ENCODE peak calls at places on chromosomes 6 and 20, in six cellular contexts. One of them, this sample, is unnamed.

GRCh38 chr6:449057-449430 is 57.5 kb downstream of the IRF4 start:
- DNase-seq in stomach: no peak
- DNase-seq in HepG2: no peak
- DNase-seq in HCT116: no peak
- DNase-seq in vagina: no peak
- DNase-seq in spleen: peak
- DNase-seq in this sample: no peak

GRCh38 chr6:111487656-111488055 is 4.6 kb upstream of the REV3L start:
- DNase-seq in HCT116: no peak
- DNase-seq in stomach: no peak
- DNase-seq in HepG2: no peak
- DNase-seq in spleen: no peak
- DNase-seq in vagina: no peak
- DNase-seq in this sample: no peak

GRCh38 chr6:160088069-160088773 is 33.4 kb upstream of the SLC22A1 start:
- DNase-seq in HepG2: peak
- DNase-seq in vagina: no peak
- DNase-seq in spleen: no peak
- DNase-seq in HCT116: peak
- DNase-seq in stomach: peak
- DNase-seq in this sample: no peak

GRCh38 chr6:111573118-111573883 is 32.4 kb downstream of the TRAF3IP2 start:
- DNase-seq in HepG2: no peak
- DNase-seq in stomach: no peak
- DNase-seq in vagina: no peak
- DNase-seq in HCT116: no peak
- DNase-seq in spleen: no peak
- DNase-seq in this sample: no peak

GRCh38 chr20:22921595-22922421 is 113.3 kb upstream of the SSTR4 start:
- DNase-seq in stomach: no peak
- DNase-seq in vagina: no peak
- DNase-seq in HCT116: no peak
- DNase-seq in HepG2: no peak
- DNase-seq in spleen: no peak
- DNase-seq in this sample: no peak

GRCh38 chr6:56370591-56371198 is 123.3 kb upstream of the COL21A1 start:
- DNase-seq in vagina: no peak
- DNase-seq in HCT116: no peak
- DNase-seq in HepG2: peak
- DNase-seq in stomach: no peak
- DNase-seq in spleen: no peak
- DNase-seq in this sample: peak

GRCh38 chr6:34858681-34859080 is 29.2 kb downstream of the TAF11 start:
- DNase-seq in HepG2: peak
- DNase-seq in spleen: no peak
- DNase-seq in vagina: no peak
- DNase-seq in HCT116: no peak
- DNase-seq in stomach: no peak
- DNase-seq in this sample: no peak

GRCh38 chr20:36313476-36313875 is 7.3 kb downstream of the DLGAP4 start:
- DNase-seq in spleen: peak
- DNase-seq in HCT116: no peak
- DNase-seq in stomach: no peak
- DNase-seq in HepG2: no peak
- DNase-seq in vagina: no peak
- DNase-seq in this sample: no peak

GRCh38 chr6:110881929-110882629 is 7.5 kb downstream of the AMD1 start:
- DNase-seq in vagina: no peak
- DNase-seq in stomach: no peak
- DNase-seq in HCT116: no peak
- DNase-seq in spleen: no peak
- DNase-seq in HepG2: no peak
- DNase-seq in this sample: no peak

GRCh38 chr20:43765933-43766332 is 39.1 kb upstream of the GTSF1L start:
- DNase-seq in HCT116: no peak
- DNase-seq in vagina: no peak
- DNase-seq in HepG2: no peak
- DNase-seq in stomach: no peak
- DNase-seq in spleen: no peak
- DNase-seq in this sample: no peak

GRCh38 chr6:7261030-7261841 is 51.8 kb downstream of the SSR1 start:
- DNase-seq in HCT116: peak
- DNase-seq in vagina: no peak
- DNase-seq in HepG2: peak
- DNase-seq in spleen: peak
- DNase-seq in stomach: peak
- DNase-seq in this sample: no peak

GRCh38 chr20:21513881-21514540 is at the start of gene NKX2-2:
- DNase-seq in spleen: no peak
- DNase-seq in HCT116: no peak
- DNase-seq in stomach: no peak
- DNase-seq in vagina: no peak
- DNase-seq in HepG2: no peak
- DNase-seq in this sample: no peak

GRCh38 chr6:38261626-38262025 is 378.1 kb downstream of the BTBD9 start:
- DNase-seq in stomach: no peak
- DNase-seq in HepG2: no peak
- DNase-seq in vagina: no peak
- DNase-seq in HCT116: no peak
- DNase-seq in spleen: no peak
- DNase-seq in this sample: no peak

GRCh38 chr6:122416825-122417224 is 17.4 kb downstream of the HSF2 start:
- DNase-seq in HCT116: no peak
- DNase-seq in spleen: no peak
- DNase-seq in stomach: no peak
- DNase-seq in HepG2: no peak
- DNase-seq in vagina: no peak
- DNase-seq in this sample: no peak

GRCh38 chr6:144055121-144055931 is 40.0 kb downstream of the SF3B5 start:
- DNase-seq in HepG2: no peak
- DNase-seq in HCT116: no peak
- DNase-seq in spleen: no peak
- DNase-seq in vagina: no peak
- DNase-seq in stomach: no peak
- DNase-seq in this sample: no peak

GRCh38 chr6:108587258-108588059 is 26.7 kb downstream of the FOXO3 start:
- DNase-seq in vagina: no peak
- DNase-seq in HCT116: no peak
- DNase-seq in HepG2: peak
- DNase-seq in spleen: no peak
- DNase-seq in stomach: no peak
- DNase-seq in this sample: no peak

GRCh38 chr6:30260036-30260504 is 46.9 kb upstream of the TRIM26 start:
- DNase-seq in vagina: no peak
- DNase-seq in spleen: peak
- DNase-seq in HCT116: no peak
- DNase-seq in HepG2: no peak
- DNase-seq in stomach: no peak
- DNase-seq in this sample: no peak

GRCh38 chr6:155089746-155090145 is 94.6 kb downstream of the TIAM2 start:
- DNase-seq in HCT116: no peak
- DNase-seq in spleen: no peak
- DNase-seq in vagina: no peak
- DNase-seq in stomach: no peak
- DNase-seq in HepG2: no peak
- DNase-seq in this sample: no peak

GRCh38 chr20:35004051-35004725 is 48.5 kb downstream of the MYH7B start:
- DNase-seq in HepG2: no peak
- DNase-seq in stomach: no peak
- DNase-seq in spleen: peak
- DNase-seq in HCT116: no peak
- DNase-seq in vagina: no peak
- DNase-seq in this sample: no peak

GRCh38 chr6:89311853-89312531 is 3.1 kb downstream of the GABRR2 start:
- DNase-seq in HepG2: peak
- DNase-seq in vagina: no peak
- DNase-seq in spleen: no peak
- DNase-seq in stomach: peak
- DNase-seq in HCT116: no peak
- DNase-seq in this sample: no peak

GRCh38 chr6:30810813-30811329 is 66.5 kb upstream of the IER3 start:
- DNase-seq in vagina: no peak
- DNase-seq in HepG2: no peak
- DNase-seq in HCT116: peak
- DNase-seq in spleen: no peak
- DNase-seq in stomach: peak
- DNase-seq in this sample: no peak

GRCh38 chr6:35359744-35360348 is 17.5 kb downstream of the PPARD start:
- DNase-seq in HepG2: no peak
- DNase-seq in spleen: no peak
- DNase-seq in vagina: no peak
- DNase-seq in HCT116: no peak
- DNase-seq in stomach: no peak
- DNase-seq in this sample: no peak

GRCh38 chr20:10590950-10591349 is 82.8 kb downstream of the JAG1 start:
- DNase-seq in vagina: no peak
- DNase-seq in stomach: no peak
- DNase-seq in HepG2: no peak
- DNase-seq in spleen: no peak
- DNase-seq in HCT116: no peak
- DNase-seq in this sample: no peak

GRCh38 chr6:30042476-30042875 is 18.6 kb upstream of the POLR1H start:
- DNase-seq in HCT116: no peak
- DNase-seq in vagina: no peak
- DNase-seq in spleen: no peak
- DNase-seq in stomach: no peak
- DNase-seq in HepG2: no peak
- DNase-seq in this sample: no peak

GRCh38 chr20:25046181-25046641 is 11.7 kb downstream of the ACSS1 start:
- DNase-seq in spleen: peak
- DNase-seq in HepG2: peak
- DNase-seq in stomach: peak
- DNase-seq in HCT116: no peak
- DNase-seq in vagina: no peak
- DNase-seq in this sample: no peak

GRCh38 chr6:26122402-26122792 is 35.2 kb downstream of the HFE start:
- DNase-seq in stomach: no peak
- DNase-seq in vagina: no peak
- DNase-seq in spleen: no peak
- DNase-seq in HCT116: no peak
- DNase-seq in HepG2: peak
- DNase-seq in this sample: no peak

GRCh38 chr6:53011993-53012392 is 16.9 kb upstream of the GSTA4 start:
- DNase-seq in vagina: no peak
- DNase-seq in HepG2: no peak
- DNase-seq in HCT116: no peak
- DNase-seq in stomach: no peak
- DNase-seq in spleen: no peak
- DNase-seq in this sample: no peak

GRCh38 chr20:14617123-14617522 is 279.7 kb upstream of the FLRT3 start:
- DNase-seq in vagina: no peak
- DNase-seq in HCT116: no peak
- DNase-seq in spleen: no peak
- DNase-seq in HepG2: no peak
- DNase-seq in stomach: no peak
- DNase-seq in this sample: no peak

GRCh38 chr20:45518282-45518681 is 2.9 kb upstream of the SPINT3 start:
- DNase-seq in vagina: peak
- DNase-seq in HepG2: no peak
- DNase-seq in stomach: no peak
- DNase-seq in spleen: no peak
- DNase-seq in HCT116: no peak
- DNase-seq in this sample: no peak

GRCh38 chr6:146029573-146030184 is 817 bp downstream of the GRM1 start:
- DNase-seq in HCT116: no peak
- DNase-seq in vagina: no peak
- DNase-seq in HepG2: no peak
- DNase-seq in spleen: no peak
- DNase-seq in stomach: no peak
- DNase-seq in this sample: no peak
- TF ChIP-seq POLR2AphosphoS5 in HCT116: no peak
- TF ChIP-seq POLR2AphosphoS5 in vagina: no peak
- TF ChIP-seq POLR2AphosphoS5 in HepG2: no peak
- TF ChIP-seq POLR2AphosphoS5 in spleen: no peak
- TF ChIP-seq POLR2AphosphoS5 in stomach: no peak
- TF ChIP-seq POLR2AphosphoS5 in this sample: no peak

GRCh38 chr6:124029535-124029934 is 225.9 kb downstream of the NKAIN2 start:
- DNase-seq in HepG2: no peak
- DNase-seq in stomach: no peak
- DNase-seq in vagina: no peak
- DNase-seq in spleen: no peak
- DNase-seq in HCT116: no peak
- DNase-seq in this sample: no peak
- H3K4me3 ChIP-seq in HepG2: no peak
- H3K4me3 ChIP-seq in stomach: no peak
- H3K4me3 ChIP-seq in vagina: no peak
- H3K4me3 ChIP-seq in spleen: no peak
- H3K4me3 ChIP-seq in HCT116: no peak
- H3K4me3 ChIP-seq in this sample: no peak

DNA sequence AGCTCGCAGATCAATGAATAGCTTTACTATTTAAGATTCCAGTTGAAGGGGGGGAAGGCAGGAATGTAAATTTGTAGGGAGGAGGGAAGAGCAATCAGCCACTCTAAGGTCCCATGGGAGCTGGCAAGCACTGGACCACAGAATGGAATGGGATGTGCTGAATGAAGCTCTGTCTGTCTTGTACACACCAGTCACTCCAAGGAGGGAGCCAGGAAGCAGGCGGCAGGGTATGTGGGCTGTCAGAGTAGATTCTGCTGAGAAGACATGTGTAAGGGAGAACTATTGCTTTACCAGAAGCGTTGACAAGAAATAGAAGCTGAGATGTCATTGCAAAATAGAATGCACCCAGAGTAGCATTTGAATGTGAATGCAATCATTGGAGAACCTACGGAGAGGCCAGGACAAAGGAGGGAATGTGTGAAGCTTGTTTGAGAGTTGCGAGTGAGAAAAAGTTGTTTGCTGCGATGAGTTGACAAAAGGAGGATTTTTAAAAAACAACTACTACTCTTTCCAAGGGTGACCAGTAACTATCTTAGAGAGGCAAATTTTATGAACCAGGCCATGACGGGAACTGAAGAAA is 25.2 kb upstream of the PDE7B start:
- DNase-seq in stomach: no peak
- DNase-seq in HepG2: no peak
- DNase-seq in vagina: no peak
- DNase-seq in spleen: no peak
- DNase-seq in HCT116: no peak
- DNase-seq in this sample: no peak
- TF ChIP-seq POLR2AphosphoS5 in stomach: no peak
- TF ChIP-seq POLR2AphosphoS5 in HepG2: no peak
- TF ChIP-seq POLR2AphosphoS5 in vagina: no peak
- TF ChIP-seq POLR2AphosphoS5 in spleen: no peak
- TF ChIP-seq POLR2AphosphoS5 in HCT116: no peak
- TF ChIP-seq POLR2AphosphoS5 in this sample: no peak

DNA sequence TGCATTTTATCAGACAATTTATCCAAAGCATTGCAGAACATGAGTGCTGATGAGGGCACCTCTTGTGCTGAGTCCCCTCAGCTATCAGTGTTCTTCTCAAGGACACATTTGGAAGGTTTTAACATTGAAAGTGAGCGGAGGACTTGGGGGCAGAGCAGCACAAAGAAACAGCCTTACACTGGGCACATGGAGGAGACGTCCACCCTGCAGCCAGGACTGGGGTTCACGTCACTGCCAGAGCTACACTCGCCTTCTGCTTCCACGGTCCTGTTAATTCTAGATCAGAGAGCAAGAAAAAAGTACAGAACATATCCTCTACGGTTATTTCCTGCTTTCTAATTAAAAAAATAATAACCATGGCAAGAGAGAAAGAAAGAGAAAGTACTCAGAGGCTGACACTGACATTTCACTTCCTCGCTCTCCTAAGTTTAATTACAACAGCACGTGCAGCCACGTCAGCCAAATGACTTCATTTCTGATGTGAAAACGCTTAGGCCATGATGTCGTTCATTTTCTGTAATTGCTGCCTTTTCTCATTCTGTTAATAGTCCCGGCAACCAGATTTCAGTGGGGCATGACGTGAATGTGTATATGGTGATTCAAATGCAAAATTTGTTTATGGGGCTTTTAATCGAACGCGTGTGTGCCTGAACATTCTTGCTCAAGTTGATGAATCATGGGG is 5.1 kb downstream of the PRND start:
- DNase-seq in HepG2: no peak
- DNase-seq in spleen: peak
- DNase-seq in HCT116: no peak
- DNase-seq in stomach: no peak
- DNase-seq in vagina: no peak
- DNase-seq in this sample: no peak
- H3K4me3 ChIP-seq in HepG2: no peak
- H3K4me3 ChIP-seq in spleen: peak
- H3K4me3 ChIP-seq in HCT116: no peak
- H3K4me3 ChIP-seq in stomach: peak
- H3K4me3 ChIP-seq in vagina: no peak
- H3K4me3 ChIP-seq in this sample: no peak